ENCODE peak calls at places on chromosomes 12 and 14, in nine cellular contexts. W, H, C, A, N, S, J, M and U are unnamed samples.

GRCh38 chr12:101566318-101566717 is 28.5 kb upstream of the MYBPC1 start:
- DNase-seq in W (no peak), H (no peak), C (no peak), A (no peak), N (no peak), S (no peak), J (no peak), M (no peak), U (no peak)

GRCh38 chr14:90453401-90453951 is 56.6 kb downstream of the CALM1 start:
- DNase-seq in W (no peak), H (no peak), C (peak), A (no peak), N (peak), S (no peak), J (no peak), M (no peak), U (no peak)

GRCh38 chr12:124884587-124885438 is 21.1 kb upstream of the SCARB1 start:
- DNase-seq in W (peak), H (no peak), C (peak), A (no peak), N (no peak), S (no peak), J (no peak), M (peak), U (peak)

GRCh38 chr14:74684444-74684843 is 28.4 kb downstream of the AREL1 start:
- DNase-seq in W (no peak), H (no peak), C (no peak), A (no peak), N (no peak), S (no peak), J (no peak), M (peak), U (peak)

GRCh38 chr12:19409376-19409775 is 29.9 kb upstream of the AEBP2 start:
- DNase-seq in W (no peak), H (no peak), C (no peak), A (no peak), N (no peak), S (no peak), J (no peak), M (no peak), U (no peak)

GRCh38 chr14:102233081-102233480 is 71.9 kb downstream of the MOK start:
- DNase-seq in W (no peak), H (no peak), C (no peak), A (no peak), N (no peak), S (no peak), J (no peak), M (no peak), U (no peak)

GRCh38 chr12:85279449-85280137 is 427 bp upstream of the ALX1 start:
- DNase-seq in W (peak), H (no peak), C (peak), A (no peak), N (no peak), S (no peak), J (no peak), M (no peak), U (no peak)

GRCh38 chr12:46367351-46368029 is 5.1 kb downstream of the SLC38A2 start:
- DNase-seq in W (no peak), H (no peak), C (no peak), A (no peak), N (no peak), S (no peak), J (no peak), M (no peak), U (no peak)

GRCh38 chr12:51536159-51536558 is 54.9 kb upstream of the SCN8A start:
- DNase-seq in W (no peak), H (no peak), C (no peak), A (no peak), N (no peak), S (no peak), J (no peak), M (no peak), U (no peak)

GRCh38 chr12:51531982-51532497 is 59.0 kb upstream of the SCN8A start:
- DNase-seq in W (peak), H (peak), C (peak), A (peak), N (peak), S (peak), J (peak), M (peak), U (peak)

GRCh38 chr12:51534216-51534615 is 56.8 kb upstream of the SCN8A start:
- DNase-seq in W (no peak), H (no peak), C (no peak), A (no peak), N (peak), S (no peak), J (no peak), M (no peak), U (no peak)

GRCh38 chr12:51534675-51535074 is 56.4 kb upstream of the SCN8A start:
- DNase-seq in W (no peak), H (no peak), C (no peak), A (no peak), N (peak), S (no peak), J (no peak), M (no peak), U (no peak)

DNA sequence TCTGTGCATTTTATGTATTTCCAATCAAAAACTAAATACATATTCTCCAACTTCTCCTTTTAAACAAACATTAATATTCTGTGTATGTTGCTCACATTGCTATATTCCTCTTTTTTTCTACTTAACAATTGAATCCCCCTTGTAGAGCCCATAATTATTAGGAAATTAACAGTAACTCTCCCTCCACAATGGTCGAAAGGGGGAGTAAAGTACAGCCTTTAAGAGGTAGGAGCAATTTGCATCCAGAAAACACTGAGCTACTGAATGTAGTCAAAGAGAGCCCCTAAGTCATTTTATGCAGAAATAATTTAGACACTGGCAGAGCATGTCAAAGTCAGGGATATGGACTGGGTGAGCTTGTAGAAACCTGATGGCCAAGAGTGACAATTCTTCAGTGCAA is 57.2 kb upstream of the SCN8A start:
- DNase-seq in W (no peak), H (no peak), C (no peak), A (no peak), N (no peak), S (no peak), J (no peak), M (no peak), U (no peak)
- TF ChIP-seq CTCF in W (peak), H (peak), C (peak), A (no peak), N (no peak), S (peak), J (no peak), M (no peak), U (no peak)

GRCh38 chr14:100376751-100377171 is 53.6 kb downstream of the SLC25A47 start:
- DNase-seq in W (no peak), H (no peak), C (peak), A (no peak), N (no peak), S (peak), J (no peak), M (no peak), U (no peak)
- TF ChIP-seq CTCF in W (no peak), H (peak), C (no peak), A (no peak), N (no peak), S (peak), J (no peak), M (no peak), U (no peak)

GRCh38 chr12:114393569-114393968 is 12.4 kb downstream of the TBX5 start:
- DNase-seq in W (no peak), H (no peak), C (no peak), A (no peak), N (no peak), S (no peak), J (no peak), M (no peak), U (no peak)
- TF ChIP-seq CTCF in W (no peak), H (no peak), C (no peak), A (no peak), N (no peak), S (no peak), J (no peak), M (no peak), U (no peak)

GRCh38 chr12:116274552-116275375 is 2.7 kb downstream of the MED13L start:
- DNase-seq in W (no peak), H (no peak), C (no peak), A (no peak), N (no peak), S (no peak), J (no peak), M (no peak), U (no peak)

GRCh38 chr12:116278259-116278595 is 734 bp upstream of the MED13L start:
- DNase-seq in W (no peak), H (no peak), C (no peak), A (no peak), N (peak), S (no peak), J (no peak), M (no peak), U (no peak)

GRCh38 chr12:116277393-116278258 is at the start of gene MED13L:
- DNase-seq in W (peak), H (peak), C (peak), A (peak), N (peak), S (peak), J (peak), M (peak), U (peak)

GRCh38 chr12:116278667-116279066 is 1.2 kb upstream of the MED13L start:
- DNase-seq in W (no peak), H (no peak), C (no peak), A (no peak), N (no peak), S (no peak), J (no peak), M (no peak), U (no peak)

DNA sequence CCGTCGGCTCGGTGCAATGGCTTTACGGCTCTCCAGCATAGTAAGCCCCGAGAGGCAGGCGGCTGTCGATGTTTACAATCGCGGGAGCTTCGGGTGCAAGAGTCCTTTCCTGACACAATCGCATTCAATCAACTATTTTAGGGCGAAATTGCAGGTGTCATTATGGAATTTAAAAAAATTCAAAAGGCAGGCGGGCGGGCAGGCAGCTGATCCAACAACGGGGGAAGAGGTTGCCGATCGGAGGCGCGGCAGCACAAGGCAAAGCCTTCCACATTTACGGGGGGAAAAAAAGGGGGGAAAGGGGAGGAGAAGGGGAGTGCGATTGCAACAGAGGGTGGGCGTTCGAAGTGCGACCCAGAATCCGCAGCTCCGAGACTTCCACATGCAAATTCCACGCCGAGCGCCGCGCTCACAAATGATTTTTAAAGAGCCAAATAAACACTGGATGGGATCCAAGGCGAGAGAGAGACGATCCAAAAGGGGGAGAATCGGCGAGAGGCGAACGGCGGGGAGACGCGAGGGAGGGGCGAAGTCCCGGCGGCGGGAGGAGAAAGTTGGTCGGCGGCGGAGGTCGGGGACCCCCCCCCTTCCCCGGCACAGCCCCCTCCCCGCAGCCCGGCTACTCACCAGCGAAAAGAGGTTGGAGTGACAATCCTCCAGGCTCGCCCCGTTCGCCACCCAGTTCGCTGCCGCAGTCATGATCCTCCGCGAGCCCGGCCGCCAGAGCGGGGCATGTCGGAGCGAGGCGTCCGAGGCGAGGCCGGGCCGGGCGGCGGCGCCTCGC is 868 bp downstream of the MED13L start:
- DNase-seq in W (peak), H (peak), C (peak), A (peak), N (peak), S (peak), J (peak), M (peak), U (peak)
- TF ChIP-seq CTCF in W (no peak), H (peak), C (peak), A (no peak), N (no peak), S (no peak), J (no peak), M (no peak), U (no peak)